ENCODE peak calls at places on chromosomes 1 and 21, in five cellular contexts. K, D, M, Q and V are unnamed samples.

GRCh38 chr1:235948774-235949427 is 82.2 kb upstream of the LYST start:
- DNase-seq in K (no peak), D (no peak), M (no peak), Q (no peak), V (no peak)

GRCh38 chr1:39995973-39996393 is 41.0 kb downstream of the MFSD2A start:
- DNase-seq in K (peak), D (no peak), M (no peak), Q (no peak), V (no peak)

GRCh38 chr1:198108646-198109045 is 48.2 kb upstream of the NEK7 start:
- DNase-seq in K (no peak), D (no peak), M (no peak), Q (no peak), V (no peak)

GRCh38 chr1:99818063-99818699 is 32.0 kb upstream of the AGL start:
- DNase-seq in K (no peak), D (no peak), M (no peak), Q (no peak), V (no peak)

GRCh38 chr1:44355582-44356305 is 687 bp upstream of the ERI3 start:
- DNase-seq in K (no peak), D (no peak), M (no peak), Q (no peak), V (no peak)

GRCh38 chr1:206496131-206496793 is 11.1 kb upstream of the RASSF5 start:
- DNase-seq in K (no peak), D (no peak), M (no peak), Q (no peak), V (no peak)

GRCh38 chr1:44609412-44609767 is 64.9 kb downstream of the TMEM53 start:
- DNase-seq in K (no peak), D (peak), M (peak), Q (no peak), V (no peak)

GRCh38 chr21:28464988-28465387 is 527.7 kb downstream of the LTN1 start:
- DNase-seq in K (no peak), D (no peak), M (no peak), Q (no peak), V (no peak)

GRCh38 chr1:208528577-208529240 is 284.5 kb upstream of the PLXNA2 start:
- DNase-seq in K (no peak), D (no peak), M (no peak), Q (no peak), V (no peak)

GRCh38 chr1:220878223-220879081 is 791 bp upstream of the HLX start:
- DNase-seq in K (no peak), D (no peak), M (no peak), Q (no peak), V (no peak)

GRCh38 chr1:24635195-24635843 is 7.8 kb upstream of the SRRM1 start:
- DNase-seq in K (no peak), D (no peak), M (peak), Q (no peak), V (no peak)

GRCh38 chr1:112870887-112871646 is 84.9 kb downstream of the SLC16A1 start:
- DNase-seq in K (no peak), D (no peak), M (no peak), Q (no peak), V (no peak)

GRCh38 chr1:150881331-150882070 is 5.1 kb upstream of the ARNT start:
- DNase-seq in K (no peak), D (no peak), M (no peak), Q (no peak), V (no peak)

GRCh38 chr1:147599362-147600118 is 58.2 kb downstream of the BCL9 start:
- DNase-seq in K (peak), D (peak), M (peak), Q (peak), V (peak)

GRCh38 chr1:32759521-32759980 is 57.0 kb upstream of the SYNC start:
- DNase-seq in K (no peak), D (no peak), M (no peak), Q (no peak), V (no peak)

GRCh38 chr1:158249646-158250045 is 4.6 kb upstream of the CD1A start:
- DNase-seq in K (no peak), D (no peak), M (no peak), Q (no peak), V (no peak)

GRCh38 chr1:219188331-219188803 is 14.7 kb downstream of the LYPLAL1 start:
- DNase-seq in K (no peak), D (no peak), M (peak), Q (no peak), V (no peak)

GRCh38 chr1:55060133-55060999 is 21.0 kb downstream of the PCSK9 start:
- DNase-seq in K (no peak), D (no peak), M (no peak), Q (no peak), V (no peak)

GRCh38 chr1:50724626-50725286 is 235.3 kb downstream of the FAF1 start:
- DNase-seq in K (no peak), D (no peak), M (no peak), Q (no peak), V (no peak)

GRCh38 chr1:11498956-11499824 is 20.2 kb downstream of the DISP3 start:
- DNase-seq in K (no peak), D (no peak), M (no peak), Q (no peak), V (no peak)

GRCh38 chr21:36973986-36974850 is 7.7 kb upstream of the HLCS start:
- DNase-seq in K (no peak), D (no peak), M (no peak), Q (no peak), V (no peak)

GRCh38 chr1:218266356-218266755 is 18.7 kb upstream of the RRP15 start:
- DNase-seq in K (no peak), D (no peak), M (no peak), Q (no peak), V (no peak)

GRCh38 chr21:17673261-17674020 is 60.7 kb upstream of the BTG3 start:
- DNase-seq in K (no peak), D (no peak), M (no peak), Q (no peak), V (no peak)

GRCh38 chr1:101237229-101237837 is 514 bp downstream of the S1PR1 start:
- DNase-seq in K (no peak), D (no peak), M (peak), Q (no peak), V (peak)

GRCh38 chr1:23657659-23658275 is 33.8 kb upstream of the RPL11 start:
- DNase-seq in K (no peak), D (no peak), M (peak), Q (no peak), V (no peak)

GRCh38 chr1:33286451-33287185 is 30.3 kb downstream of the ZNF362 start:
- DNase-seq in K (no peak), D (no peak), M (no peak), Q (no peak), V (no peak)

GRCh38 chr1:71365451-71365850 is 284.6 kb upstream of the ZRANB2 start:
- DNase-seq in K (no peak), D (no peak), M (no peak), Q (no peak), V (no peak)

GRCh38 chr1:65176071-65176470 is 28.1 kb downstream of the AK4 start:
- DNase-seq in K (no peak), D (no peak), M (no peak), Q (no peak), V (no peak)

GRCh38 chr1:11990303-11991032 is 10.2 kb downstream of the MFN2 start:
- DNase-seq in K (no peak), D (no peak), M (peak), Q (no peak), V (no peak)

GRCh38 chr1:180973360-180973759 is 49.3 kb downstream of the STX6 start:
- DNase-seq in K (no peak), D (no peak), M (no peak), Q (no peak), V (no peak)

GRCh38 chr1:18353528-18353927 is 127.2 kb upstream of the KLHDC7A start:
- DNase-seq in K (no peak), D (no peak), M (no peak), Q (no peak), V (no peak)